ENCODE peak calls at places on chromosomes 12 and 14, in four cellular contexts. X is fibroblast of pulmonary artery, C is GM13977, S is progenitor cell of endocrine pancreas. M is an unnamed sample.

GRCh38 chr12:67320614-67321305 is 51.6 kb downstream of the CAND1 start:
- DNase-seq in X (peak; percentile 17), C (no peak), S (no peak), M (no peak)

GRCh38 chr14:91149462-91149861 is 35.6 kb downstream of the DGLUCY start:
- DNase-seq in X (peak; percentile 98), C (no peak), S (no peak), M (no peak)

GRCh38 chr14:97878206-97878605 is 1081.0 kb downstream of the VRK1 start:
- DNase-seq in X (no peak), C (no peak), S (no peak), M (no peak)

GRCh38 chr12:6697584-6698351 is 2.8 kb downstream of the PIANP start:
- DNase-seq in X (peak; percentile 70), C (peak; percentile 64), S (no peak), M (peak; percentile 44)

GRCh38 chr12:112408621-112409020 is 784 bp downstream of the RPL6 start:
- DNase-seq in X (no peak), C (no peak), S (no peak), M (no peak)

GRCh38 chr14:104442611-104443390 is 136.8 kb upstream of the C14orf180 start:
- DNase-seq in X (no peak), C (no peak), S (no peak), M (no peak)

GRCh38 chr12:69345742-69346141 is 2.4 kb upstream of the LYZ start:
- DNase-seq in X (no peak), C (no peak), S (no peak), M (no peak)

GRCh38 chr12:57760347-57760982 is 5.6 kb downstream of the MARCHF9 start:
- DNase-seq in X (no peak), C (no peak), S (no peak), M (no peak)

GRCh38 chr14:73136387-73137221 is at the start of gene PSEN1:
- DNase-seq in X (peak; percentile 92), C (peak; percentile 98), S (peak; percentile 97), M (peak; percentile 99)

GRCh38 chr12:62866451-62867082 is 68.4 kb downstream of the PPM1H start:
- DNase-seq in X (peak; percentile 69), C (no peak), S (no peak), M (no peak)

GRCh38 chr12:56928262-56928661 is 5.9 kb downstream of the SDR9C7 start:
- DNase-seq in X (no peak), C (no peak), S (no peak), M (no peak)

GRCh38 chr14:24310666-24311604 is at the start of gene LTB4R:
- DNase-seq in X (peak; percentile 82), C (peak; percentile 84), S (no peak), M (peak; percentile 74)

GRCh38 chr14:50381008-50381407 is 15.7 kb downstream of the CDKL1 start:
- DNase-seq in X (no peak), C (no peak), S (no peak), M (no peak)

GRCh38 chr14:50380455-50380854 is 16.2 kb downstream of the CDKL1 start:
- DNase-seq in X (no peak), C (no peak), S (no peak), M (no peak)

GRCh38 chr14:50387543-50387942 is 9.1 kb downstream of the CDKL1 start:
- DNase-seq in X (no peak), C (no peak), S (no peak), M (no peak)

GRCh38 chr14:50381823-50382287 is 14.8 kb downstream of the CDKL1 start:
- DNase-seq in X (no peak), C (no peak), S (no peak), M (no peak)

DNA sequence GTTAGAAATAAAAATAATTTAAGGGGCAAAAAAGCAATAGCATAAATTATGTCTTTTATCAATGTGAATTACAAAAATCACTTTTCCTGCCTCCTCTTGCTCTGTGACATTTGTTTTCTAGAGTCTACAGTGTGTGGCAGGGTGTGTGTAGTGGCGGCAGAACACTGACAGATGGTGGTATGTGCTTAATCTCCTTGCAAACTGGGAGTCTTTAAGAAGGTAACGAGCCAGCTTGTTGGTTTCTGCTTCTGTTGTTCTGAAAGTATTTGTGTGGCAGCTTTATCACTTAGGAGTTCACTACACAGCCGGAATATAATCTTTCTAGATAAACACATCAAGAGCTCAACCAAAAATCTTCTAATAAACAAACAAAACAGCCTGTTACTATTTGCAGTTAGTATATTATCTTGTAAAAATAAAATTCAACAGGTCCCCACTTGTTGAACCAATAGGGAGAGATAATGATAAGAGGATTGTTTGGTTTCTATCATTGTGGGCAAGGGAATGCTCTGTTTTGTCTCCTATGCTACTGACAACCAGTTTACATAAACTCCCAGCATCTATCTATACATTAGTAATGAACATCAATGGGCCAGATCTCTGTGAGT is 13.0 kb downstream of the CDKL1 start:
- DNase-seq in X (peak; percentile 11), C (no peak), S (no peak), M (no peak)
- TF ChIP-seq CTCF in X (no peak), C (no peak), S (no peak), M (no peak)

GRCh38 chr12:30201301-30202160 is 417.8 kb upstream of the TMTC1 start:
- DNase-seq in X (peak; percentile 22), C (no peak), S (no peak), M (no peak)
- TF ChIP-seq CTCF in X (peak; percentile 10), C (no peak), S (no peak), M (no peak)

DNA sequence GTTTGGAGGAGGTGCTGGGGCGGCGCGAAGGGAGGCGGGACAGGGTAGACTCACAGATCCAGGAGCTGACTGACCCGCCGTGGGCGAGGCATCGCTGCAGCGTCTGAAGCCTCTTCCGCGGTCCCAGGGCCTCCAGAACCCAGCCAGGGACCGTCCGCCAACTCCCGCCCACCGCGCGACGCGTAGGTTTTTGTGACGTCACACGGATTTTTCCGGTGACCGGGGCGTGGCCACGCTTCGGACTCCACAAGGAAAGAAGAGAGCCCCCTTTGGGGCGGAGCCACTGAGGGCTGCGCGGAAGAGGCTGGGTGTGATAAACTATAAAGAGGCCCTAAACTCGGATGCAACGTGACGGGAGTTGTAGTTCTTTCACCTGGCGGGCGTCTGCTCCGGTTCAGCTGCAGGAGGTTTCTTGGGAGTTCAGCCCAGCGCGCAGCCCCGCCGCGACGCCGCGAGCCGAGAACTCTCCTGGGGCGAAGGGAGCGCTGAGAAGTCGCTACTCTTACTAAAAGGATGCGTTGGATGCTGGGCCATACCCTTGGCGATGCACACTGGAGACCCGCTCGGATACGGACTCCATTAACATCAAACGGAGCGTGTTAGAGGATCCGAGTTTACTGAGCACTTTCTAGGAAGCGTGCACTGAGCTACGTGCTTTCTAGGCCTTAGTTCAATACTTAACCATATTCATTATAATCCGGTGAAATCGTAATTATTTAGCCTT is at the start of gene AMN1:
- DNase-seq in X (peak; percentile 99), C (peak; percentile 93), S (peak; percentile 100), M (peak; percentile 99)
- TF ChIP-seq CTCF in X (no peak), C (no peak), S (peak; percentile 22), M (no peak)

GRCh38 chr12:11812558-11813421 is 163.3 kb downstream of the ETV6 start:
- DNase-seq in X (peak; percentile 33), C (peak; percentile 34), S (peak; percentile 35), M (peak; percentile 15)
- TF ChIP-seq CTCF in X (peak; percentile 17), C (peak; percentile 24), S (peak; percentile 44), M (no peak)

M was measured in activated CD8-positive, alpha-beta T cell treated with anti-CD3 and anti-CD28 coated beads for 36 hours.